ENCODE peak calls at places on chromosomes 4 and X, in eight cellular contexts. One of them, this sample, is unnamed.

GRCh38 chr4:24473309-24473721 is 111.0 kb downstream of the DHX15 start:
- DNase-seq in astrocyte of the hippocampus: peak; percentile 55
- DNase-seq in astrocyte of the spinal cord: peak; percentile 37
- DNase-seq in GM23248: peak; percentile 41
- DNase-seq in NB4: peak; percentile 51
- DNase-seq in transverse colon: peak; percentile 12
- DNase-seq in AG08396: peak; percentile 43
- DNase-seq in ELR: peak; percentile 57
- DNase-seq in this sample: no peak

GRCh38 chrX:65697173-65697572 is 29.7 kb downstream of the MSN start:
- DNase-seq in NB4: peak; percentile 68
- DNase-seq in AG08396: no peak
- DNase-seq in GM23248: peak; percentile 80
- DNase-seq in transverse colon: no peak
- DNase-seq in astrocyte of the hippocampus: peak; percentile 68
- DNase-seq in astrocyte of the spinal cord: peak; percentile 50
- DNase-seq in ELR: peak; percentile 65
- DNase-seq in this sample: no peak

GRCh38 chr4:84917087-84917821 is 49.2 kb downstream of the WDFY3 start:
- DNase-seq in astrocyte of the hippocampus: no peak
- DNase-seq in ELR: peak; percentile 49
- DNase-seq in GM23248: peak; percentile 50
- DNase-seq in astrocyte of the spinal cord: no peak
- DNase-seq in transverse colon: no peak
- DNase-seq in NB4: no peak
- DNase-seq in AG08396: no peak
- DNase-seq in this sample: no peak

GRCh38 chrX:7143076-7143475 is 4.4 kb upstream of the STS start:
- DNase-seq in AG08396: no peak
- DNase-seq in NB4: no peak
- DNase-seq in astrocyte of the spinal cord: no peak
- DNase-seq in GM23248: no peak
- DNase-seq in ELR: no peak
- DNase-seq in astrocyte of the hippocampus: no peak
- DNase-seq in transverse colon: no peak
- DNase-seq in this sample: no peak

GRCh38 chrX:76253432-76253831 is 80.6 kb downstream of the PBDC1 start:
- DNase-seq in GM23248: peak; percentile 38
- DNase-seq in transverse colon: peak; percentile 31
- DNase-seq in NB4: peak; percentile 59
- DNase-seq in AG08396: peak; percentile 40
- DNase-seq in astrocyte of the spinal cord: peak; percentile 19
- DNase-seq in astrocyte of the hippocampus: peak; percentile 31
- DNase-seq in ELR: peak; percentile 41
- DNase-seq in this sample: peak; percentile 38

GRCh38 chr4:152356428-152357034 is 179.4 kb downstream of the FBXW7 start:
- DNase-seq in astrocyte of the hippocampus: peak; percentile 32
- DNase-seq in ELR: no peak
- DNase-seq in NB4: no peak
- DNase-seq in transverse colon: no peak
- DNase-seq in GM23248: peak; percentile 46
- DNase-seq in AG08396: no peak
- DNase-seq in astrocyte of the spinal cord: no peak
- DNase-seq in this sample: no peak

GRCh38 chr4:43453058-43453457 is 560.5 kb downstream of the GRXCR1 start:
- DNase-seq in AG08396: no peak
- DNase-seq in GM23248: no peak
- DNase-seq in NB4: no peak
- DNase-seq in astrocyte of the hippocampus: no peak
- DNase-seq in astrocyte of the spinal cord: no peak
- DNase-seq in transverse colon: no peak
- DNase-seq in ELR: no peak
- DNase-seq in this sample: no peak

GRCh38 chrX:66918511-66918910 is 279.6 kb upstream of the EDA2R start:
- DNase-seq in AG08396: no peak
- DNase-seq in transverse colon: no peak
- DNase-seq in NB4: no peak
- DNase-seq in astrocyte of the hippocampus: no peak
- DNase-seq in GM23248: no peak
- DNase-seq in ELR: no peak
- DNase-seq in astrocyte of the spinal cord: no peak
- DNase-seq in this sample: no peak

GRCh38 chrX:24468245-24468644 is 3.2 kb downstream of the PDK3 start:
- DNase-seq in AG08396: no peak
- DNase-seq in GM23248: no peak
- DNase-seq in astrocyte of the hippocampus: peak; percentile 14
- DNase-seq in astrocyte of the spinal cord: no peak
- DNase-seq in transverse colon: no peak
- DNase-seq in ELR: no peak
- DNase-seq in NB4: peak; percentile 20
- DNase-seq in this sample: no peak

GRCh38 chr4:27643101-27643500 is 782.5 kb downstream of the STIM2 start:
- DNase-seq in AG08396: no peak
- DNase-seq in astrocyte of the spinal cord: no peak
- DNase-seq in GM23248: no peak
- DNase-seq in NB4: no peak
- DNase-seq in ELR: no peak
- DNase-seq in transverse colon: no peak
- DNase-seq in astrocyte of the hippocampus: no peak
- DNase-seq in this sample: no peak

GRCh38 chrX:133215747-133216146 is 2.4 kb downstream of the TFDP3 start:
- DNase-seq in NB4: peak; percentile 11
- DNase-seq in transverse colon: peak; percentile 11
- DNase-seq in ELR: no peak
- DNase-seq in AG08396: peak; percentile 41
- DNase-seq in GM23248: peak; percentile 31
- DNase-seq in astrocyte of the hippocampus: peak; percentile 36
- DNase-seq in astrocyte of the spinal cord: peak; percentile 3
- DNase-seq in this sample: no peak

GRCh38 chr4:53748328-53748772 is 157.1 kb upstream of the LNX1 start:
- DNase-seq in ELR: no peak
- DNase-seq in AG08396: no peak
- DNase-seq in astrocyte of the hippocampus: no peak
- DNase-seq in transverse colon: peak; percentile 43
- DNase-seq in GM23248: no peak
- DNase-seq in NB4: peak; percentile 72
- DNase-seq in astrocyte of the spinal cord: no peak
- DNase-seq in this sample: no peak

GRCh38 chrX:147377728-147378127 is 534.0 kb upstream of the FMR1 start:
- DNase-seq in transverse colon: no peak
- DNase-seq in astrocyte of the spinal cord: no peak
- DNase-seq in astrocyte of the hippocampus: no peak
- DNase-seq in AG08396: no peak
- DNase-seq in ELR: no peak
- DNase-seq in NB4: no peak
- DNase-seq in GM23248: no peak
- DNase-seq in this sample: no peak

GRCh38 chrX:39645059-39645895 is 452.5 kb downstream of the BCOR start:
- DNase-seq in AG08396: peak; percentile 69
- DNase-seq in NB4: peak; percentile 71
- DNase-seq in transverse colon: peak; percentile 20
- DNase-seq in astrocyte of the hippocampus: peak; percentile 84
- DNase-seq in astrocyte of the spinal cord: peak; percentile 77
- DNase-seq in GM23248: peak; percentile 92
- DNase-seq in ELR: peak; percentile 45
- DNase-seq in this sample: no peak

GRCh38 chr4:15717126-15717525 is 14.3 kb downstream of the BST1 start:
- DNase-seq in AG08396: peak; percentile 36
- DNase-seq in GM23248: peak; percentile 64
- DNase-seq in transverse colon: no peak
- DNase-seq in ELR: peak; percentile 70
- DNase-seq in astrocyte of the hippocampus: peak; percentile 63
- DNase-seq in astrocyte of the spinal cord: peak; percentile 41
- DNase-seq in NB4: no peak
- DNase-seq in this sample: no peak

GRCh38 chr4:14218641-14219040 is 591.1 kb upstream of the BOD1L1 start:
- DNase-seq in ELR: no peak
- DNase-seq in astrocyte of the spinal cord: no peak
- DNase-seq in AG08396: no peak
- DNase-seq in transverse colon: no peak
- DNase-seq in astrocyte of the hippocampus: peak; percentile 48
- DNase-seq in NB4: no peak
- DNase-seq in GM23248: no peak
- DNase-seq in this sample: no peak

GRCh38 chr4:20253799-20254409 is 2.2 kb downstream of the SLIT2 start:
- DNase-seq in ELR: peak; percentile 59
- DNase-seq in transverse colon: peak; percentile 12
- DNase-seq in AG08396: peak; percentile 53
- DNase-seq in NB4: no peak
- DNase-seq in astrocyte of the hippocampus: peak; percentile 56
- DNase-seq in GM23248: peak; percentile 66
- DNase-seq in astrocyte of the spinal cord: peak; percentile 32
- DNase-seq in this sample: peak; percentile 35

GRCh38 chr4:148445071-148445902 is 3.1 kb upstream of the NR3C2 start:
- DNase-seq in AG08396: peak; percentile 57
- DNase-seq in astrocyte of the spinal cord: no peak
- DNase-seq in GM23248: peak; percentile 42
- DNase-seq in NB4: no peak
- DNase-seq in ELR: peak; percentile 39
- DNase-seq in transverse colon: peak; percentile 79
- DNase-seq in astrocyte of the hippocampus: peak; percentile 60
- DNase-seq in this sample: peak; percentile 62

GRCh38 chr4:80184053-80184790 is 13.1 kb upstream of the PRDM8 start:
- DNase-seq in GM23248: peak; percentile 93
- DNase-seq in AG08396: peak; percentile 95
- DNase-seq in astrocyte of the spinal cord: peak; percentile 86
- DNase-seq in ELR: peak; percentile 90
- DNase-seq in astrocyte of the hippocampus: peak; percentile 96
- DNase-seq in NB4: peak; percentile 94
- DNase-seq in transverse colon: peak; percentile 89
- DNase-seq in this sample: peak; percentile 94

GRCh38 chr4:158290912-158291311 is 80.6 kb downstream of the TMEM144 start:
- DNase-seq in transverse colon: no peak
- DNase-seq in AG08396: no peak
- DNase-seq in GM23248: no peak
- DNase-seq in NB4: no peak
- DNase-seq in astrocyte of the hippocampus: no peak
- DNase-seq in astrocyte of the spinal cord: no peak
- DNase-seq in ELR: no peak
- DNase-seq in this sample: no peak

GRCh38 chrX:40153335-40154221 is 55.8 kb upstream of the BCOR start:
- DNase-seq in ELR: peak; percentile 57
- DNase-seq in astrocyte of the hippocampus: peak; percentile 57
- DNase-seq in transverse colon: peak; percentile 68
- DNase-seq in astrocyte of the spinal cord: no peak
- DNase-seq in GM23248: peak; percentile 49
- DNase-seq in AG08396: peak; percentile 41
- DNase-seq in NB4: peak; percentile 92
- DNase-seq in this sample: peak; percentile 61

GRCh38 chr4:149531861-149532260 is 283.8 kb downstream of the IQCM start:
- DNase-seq in astrocyte of the spinal cord: peak; percentile 33
- DNase-seq in NB4: no peak
- DNase-seq in ELR: peak; percentile 47
- DNase-seq in transverse colon: no peak
- DNase-seq in AG08396: no peak
- DNase-seq in astrocyte of the hippocampus: peak; percentile 47
- DNase-seq in GM23248: peak; percentile 32
- DNase-seq in this sample: no peak

GRCh38 chr4:39698424-39699009 is 581 bp downstream of the UBE2K start:
- DNase-seq in astrocyte of the spinal cord: peak; percentile 37
- DNase-seq in transverse colon: peak; percentile 59
- DNase-seq in AG08396: peak; percentile 36
- DNase-seq in NB4: peak; percentile 72
- DNase-seq in astrocyte of the hippocampus: peak; percentile 67
- DNase-seq in ELR: peak; percentile 58
- DNase-seq in GM23248: peak; percentile 61
- DNase-seq in this sample: peak; percentile 61

GRCh38 chr4:35080799-35081198 is 1163.5 kb downstream of the ARAP2 start:
- DNase-seq in transverse colon: no peak
- DNase-seq in astrocyte of the spinal cord: no peak
- DNase-seq in ELR: no peak
- DNase-seq in AG08396: no peak
- DNase-seq in astrocyte of the hippocampus: no peak
- DNase-seq in NB4: no peak
- DNase-seq in GM23248: no peak
- DNase-seq in this sample: no peak

GRCh38 chr4:113157086-113157857 is 107.8 kb downstream of the ANK2 start:
- DNase-seq in AG08396: no peak
- DNase-seq in astrocyte of the hippocampus: no peak
- DNase-seq in NB4: no peak
- DNase-seq in transverse colon: no peak
- DNase-seq in astrocyte of the spinal cord: no peak
- DNase-seq in ELR: peak; percentile 11
- DNase-seq in GM23248: no peak
- DNase-seq in this sample: no peak

GRCh38 chrX:40189018-40189417 is 91.3 kb upstream of the BCOR start:
- DNase-seq in ELR: peak; percentile 90
- DNase-seq in AG08396: no peak
- DNase-seq in astrocyte of the hippocampus: peak; percentile 65
- DNase-seq in GM23248: peak; percentile 70
- DNase-seq in NB4: no peak
- DNase-seq in transverse colon: no peak
- DNase-seq in astrocyte of the spinal cord: no peak
- DNase-seq in this sample: no peak

GRCh38 chrX:34918091-34918736 is 24.4 kb upstream of the FAM47B start:
- DNase-seq in transverse colon: no peak
- DNase-seq in astrocyte of the spinal cord: peak; percentile 54
- DNase-seq in AG08396: peak; percentile 26
- DNase-seq in astrocyte of the hippocampus: peak; percentile 48
- DNase-seq in NB4: no peak
- DNase-seq in GM23248: peak; percentile 82
- DNase-seq in ELR: peak; percentile 76
- DNase-seq in this sample: no peak

GRCh38 chrX:1468250-1468772 is 15.6 kb upstream of the ASMTL start:
- DNase-seq in astrocyte of the hippocampus: peak; percentile 73
- DNase-seq in AG08396: no peak
- DNase-seq in NB4: peak; percentile 92
- DNase-seq in GM23248: peak; percentile 70
- DNase-seq in astrocyte of the spinal cord: peak; percentile 43
- DNase-seq in ELR: peak; percentile 63
- DNase-seq in transverse colon: peak; percentile 71
- DNase-seq in this sample: peak; percentile 25

GRCh38 chrX:44314259-44314734 is 29.2 kb downstream of the EFHC2 start:
- DNase-seq in NB4: peak; percentile 97
- DNase-seq in astrocyte of the spinal cord: peak; percentile 37
- DNase-seq in astrocyte of the hippocampus: peak; percentile 33
- DNase-seq in AG08396: peak; percentile 16
- DNase-seq in transverse colon: peak; percentile 10
- DNase-seq in GM23248: peak; percentile 57
- DNase-seq in ELR: peak; percentile 30
- DNase-seq in this sample: no peak

GRCh38 chr4:22962186-22962786 is 269.5 kb downstream of the GBA3 start:
- DNase-seq in astrocyte of the hippocampus: peak; percentile 75
- DNase-seq in astrocyte of the spinal cord: peak; percentile 52
- DNase-seq in AG08396: no peak
- DNase-seq in NB4: peak; percentile 13
- DNase-seq in ELR: peak; percentile 43
- DNase-seq in transverse colon: no peak
- DNase-seq in GM23248: peak; percentile 53
- DNase-seq in this sample: no peak

GRCh38 chr4:125432078-125432477 is 117.3 kb downstream of the FAT4 start:
- DNase-seq in astrocyte of the hippocampus: peak; percentile 5
- DNase-seq in GM23248: peak; percentile 7
- DNase-seq in ELR: peak; percentile 4
- DNase-seq in astrocyte of the spinal cord: peak; percentile 12
- DNase-seq in NB4: peak; percentile 4
- DNase-seq in AG08396: peak; percentile 6
- DNase-seq in transverse colon: no peak
- DNase-seq in this sample: peak; percentile 76

GRCh38 chr4:142265536-142265935 is 580.6 kb downstream of the INPP4B start:
- DNase-seq in transverse colon: no peak
- DNase-seq in NB4: no peak
- DNase-seq in AG08396: peak; percentile 39
- DNase-seq in astrocyte of the spinal cord: peak; percentile 52
- DNase-seq in astrocyte of the hippocampus: peak; percentile 58
- DNase-seq in ELR: peak; percentile 61
- DNase-seq in GM23248: peak; percentile 81
- DNase-seq in this sample: no peak

GRCh38 chrX:12223650-12224049 is 85.4 kb downstream of the FRMPD4 start:
- DNase-seq in NB4: no peak
- DNase-seq in GM23248: no peak
- DNase-seq in transverse colon: no peak
- DNase-seq in ELR: peak; percentile 81
- DNase-seq in astrocyte of the hippocampus: no peak
- DNase-seq in AG08396: no peak
- DNase-seq in astrocyte of the spinal cord: peak; percentile 11
- DNase-seq in this sample: no peak

GRCh38 chr4:189187531-189188052 is 753.1 kb upstream of the FRG1 start:
- DNase-seq in astrocyte of the hippocampus: no peak
- DNase-seq in GM23248: no peak
- DNase-seq in ELR: no peak
- DNase-seq in astrocyte of the spinal cord: no peak
- DNase-seq in NB4: no peak
- DNase-seq in AG08396: no peak
- DNase-seq in transverse colon: no peak
- DNase-seq in this sample: no peak